ENCODE peak calls at places on chromosomes 6 and 20, in eight cellular contexts. Z is esophagus muscularis mucosa, V is body of pancreas, F is mesendoderm, N is H9, B is cardiac muscle cell, L is psoas muscle, E is A549. T is an unnamed sample.

GRCh38 chr6:131914967-131915751 is 36.0 kb downstream of the CCN2 start:
- DNase-seq in Z (no peak), V (peak; percentile 83), F (peak; percentile 84), N (peak; percentile 50), B (peak; percentile 79), L (no peak), E (peak; percentile 71), T (no peak)

GRCh38 chr6:3755637-3756515 is 4.4 kb upstream of the PXDC1 start:
- DNase-seq in Z (no peak), V (no peak), F (peak; percentile 78), N (peak; percentile 61), B (no peak), L (no peak), E (no peak), T (no peak)

GRCh38 chr20:610130-611046 is at the start of gene TCF15:
- DNase-seq in Z (no peak), V (peak; percentile 9), F (peak; percentile 78), N (peak; percentile 72), B (peak; percentile 86), L (peak; percentile 73), E (no peak), T (peak; percentile 64)

GRCh38 chr6:77456531-77457248 is 6.6 kb downstream of the HTR1B start:
- DNase-seq in Z (no peak), V (no peak), F (peak; percentile 91), N (peak; percentile 40), B (no peak), L (no peak), E (peak; percentile 77), T (no peak)

GRCh38 chr6:142885182-142885867 is 59.7 kb downstream of the HIVEP2 start:
- DNase-seq in Z (no peak), V (peak; percentile 50), F (peak; percentile 98), N (peak; percentile 67), B (peak; percentile 92), L (no peak), E (peak; percentile 95), T (no peak)

GRCh38 chr6:161212902-161213301 is 61.0 kb downstream of the AGPAT4 start:
- DNase-seq in Z (peak; percentile 47), V (peak; percentile 20), F (no peak), N (no peak), B (no peak), L (no peak), E (no peak), T (no peak)

GRCh38 chr6:80769101-80769500 is 662.6 kb downstream of the BCKDHB start:
- DNase-seq in Z (no peak), V (no peak), F (no peak), N (no peak), B (no peak), L (no peak), E (no peak), T (no peak)

GRCh38 chr6:104575536-104575935 is 284.2 kb downstream of the HACE1 start:
- DNase-seq in Z (no peak), V (no peak), F (peak; percentile 54), N (no peak), B (no peak), L (no peak), E (no peak), T (no peak)

GRCh38 chr20:48275325-48275724 is 490.0 kb upstream of the SULF2 start:
- DNase-seq in Z (no peak), V (no peak), F (no peak), N (no peak), B (no peak), L (no peak), E (no peak), T (no peak)

GRCh38 chr20:55561259-55561658 is 444.1 kb downstream of the CBLN4 start:
- DNase-seq in Z (no peak), V (no peak), F (no peak), N (no peak), B (no peak), L (no peak), E (no peak), T (no peak)

GRCh38 chr6:64050586-64050985 is 415.0 kb downstream of the PHF3 start:
- DNase-seq in Z (no peak), V (no peak), F (peak; percentile 13), N (no peak), B (no peak), L (no peak), E (no peak), T (no peak)

GRCh38 chr6:148716811-148717210 is 30.0 kb upstream of the UST start:
- DNase-seq in Z (no peak), V (no peak), F (no peak), N (no peak), B (no peak), L (no peak), E (no peak), T (no peak)

GRCh38 chr6:41122373-41122772 is 31.8 kb downstream of the TREML1 start:
- DNase-seq in Z (no peak), V (no peak), F (no peak), N (no peak), B (no peak), L (no peak), E (no peak), T (no peak)

GRCh38 chr20:4925842-4926530 is 75.3 kb downstream of the SLC23A2 start:
- DNase-seq in Z (no peak), V (peak; percentile 63), F (no peak), N (no peak), B (no peak), L (peak; percentile 70), E (peak; percentile 49), T (peak; percentile 93)

GRCh38 chr6:143279385-143279784 is 171.1 kb downstream of the ADAT2 start:
- DNase-seq in Z (no peak), V (peak; percentile 45), F (peak; percentile 69), N (peak; percentile 49), B (peak; percentile 23), L (no peak), E (peak; percentile 26), T (peak; percentile 15)

GRCh38 chr20:13771853-13772453 is 12.8 kb downstream of the ESF1 start:
- DNase-seq in Z (no peak), V (no peak), F (peak; percentile 8), N (no peak), B (peak; percentile 51), L (no peak), E (peak; percentile 25), T (no peak)

GRCh38 chr6:28137458-28138020 is 4.1 kb upstream of the ZKSCAN8 start:
- DNase-seq in Z (no peak), V (no peak), F (peak; percentile 25), N (no peak), B (no peak), L (no peak), E (no peak), T (no peak)

DNA sequence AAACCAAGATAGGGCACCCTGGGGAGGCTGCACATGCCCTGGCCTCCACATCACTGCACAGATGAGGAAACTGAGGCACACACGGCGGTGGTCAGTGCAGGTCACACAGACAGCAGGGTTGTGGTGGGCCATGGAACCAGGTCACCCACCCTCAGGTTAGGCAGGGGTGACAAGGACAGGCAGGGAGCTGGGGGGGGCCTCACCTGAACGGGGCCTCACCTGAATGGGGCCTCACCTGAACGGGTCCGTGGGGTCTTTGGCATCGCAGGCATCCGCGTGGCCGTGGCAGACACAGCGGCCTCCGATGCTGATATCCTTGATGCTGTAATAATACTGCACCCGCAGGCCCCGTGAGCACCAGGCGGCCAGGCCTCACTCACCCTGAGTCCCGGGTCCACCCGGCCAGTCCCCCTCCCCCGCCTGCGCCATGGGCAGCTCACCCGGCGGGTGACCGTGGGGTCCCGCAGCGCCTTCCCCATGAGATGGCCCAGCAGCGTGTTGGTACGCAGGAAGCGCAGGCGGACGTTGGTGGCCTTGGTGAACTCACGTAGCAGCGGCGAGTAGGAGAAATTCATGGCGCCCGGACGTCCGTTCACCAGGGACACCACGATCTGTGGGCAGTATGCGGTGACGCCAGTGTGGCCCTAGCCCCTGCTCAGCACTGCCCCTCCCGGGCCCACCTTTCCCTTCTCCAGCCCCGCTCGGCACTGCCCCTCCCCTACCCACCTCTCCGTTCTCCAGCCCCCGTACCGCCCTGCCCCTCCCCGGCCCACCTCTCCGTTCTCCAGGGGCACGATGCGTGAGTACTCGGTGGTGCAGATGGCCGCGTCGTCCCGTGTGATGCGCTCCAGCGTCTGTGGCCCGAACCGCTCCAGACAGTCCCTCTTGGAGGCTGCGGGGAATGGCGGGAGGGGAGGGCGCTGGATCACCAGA is 15.4 kb downstream of the LAMA5 start:
- DNase-seq in Z (no peak), V (no peak), F (no peak), N (no peak), B (no peak), L (no peak), E (no peak), T (peak; percentile 24)
- H3K4me1 ChIP-seq in Z (peaks cover 47% of the 10 kb centered on the region), V (peaks cover 24% of the 10 kb centered on the region), F (peaks cover 5% of the 10 kb centered on the region), N (no peaks in the 10 kb centered on the region), B (peaks cover 17% of the 10 kb centered on the region), L (peaks cover 49% of the 10 kb centered on the region), E (peaks cover 71% of the 10 kb centered on the region), T (peaks cover 7% of the 10 kb centered on the region)

GRCh38 chr6:1402369-1402768 is 13.0 kb downstream of the FOXF2 start:
- DNase-seq in Z (no peak), V (no peak), F (no peak), N (no peak), B (no peak), L (no peak), E (no peak), T (no peak)

GRCh38 chr6:1405221-1405620 is 15.8 kb downstream of the FOXF2 start:
- DNase-seq in Z (no peak), V (no peak), F (no peak), N (no peak), B (no peak), L (no peak), E (no peak), T (no peak)

GRCh38 chr6:1404713-1405098 is 15.3 kb downstream of the FOXF2 start:
- DNase-seq in Z (no peak), V (no peak), F (no peak), N (no peak), B (no peak), L (no peak), E (no peak), T (no peak)

GRCh38 chr6:1404066-1404712 is 14.8 kb downstream of the FOXF2 start:
- DNase-seq in Z (no peak), V (no peak), F (no peak), N (no peak), B (no peak), L (no peak), E (no peak), T (no peak)

GRCh38 chr6:1402868-1403267 is 13.5 kb downstream of the FOXF2 start:
- DNase-seq in Z (no peak), V (no peak), F (no peak), N (no peak), B (no peak), L (no peak), E (no peak), T (no peak)
- H3K27ac ChIP-seq in Z (no peak overlapping the region), V (no peak overlapping the region), F (no peak overlapping the region), N (no peak overlapping the region), B (no peak overlapping the region), L (no peak overlapping the region), E (no peak overlapping the region), T (no peak overlapping the region)

DNA sequence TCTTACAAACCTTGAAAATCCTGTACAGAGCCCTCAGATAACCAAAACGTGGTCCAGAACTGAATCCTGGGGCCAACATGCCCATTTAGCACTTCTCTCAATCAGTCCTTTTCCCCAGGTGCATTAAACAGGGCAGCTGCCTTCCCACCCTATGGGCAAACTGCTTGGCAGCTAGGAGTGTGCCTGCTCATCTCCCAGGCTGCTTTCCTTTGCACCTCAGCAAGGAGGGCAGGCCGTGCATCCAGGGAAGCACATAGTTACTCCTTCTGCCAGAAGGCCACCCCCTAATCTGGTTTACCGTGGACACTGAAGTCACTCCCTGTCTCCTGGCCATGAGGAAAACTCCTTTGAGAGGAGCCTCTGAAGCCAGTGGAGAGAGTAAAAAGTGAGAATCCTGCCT is 10.0 kb downstream of the PKIG start:
- DNase-seq in Z (no peak), V (no peak), F (no peak), N (no peak), B (no peak), L (no peak), E (no peak), T (no peak)
- H3K4me1 ChIP-seq in Z (peaks cover 83% of the 10 kb centered on the region), V (no peaks in the 10 kb centered on the region), F (no peaks in the 10 kb centered on the region), N (peaks cover 4% of the 10 kb centered on the region), B (peaks cover 2% of the 10 kb centered on the region), L (peaks cover 54% of the 10 kb centered on the region), E (peaks cover 32% of the 10 kb centered on the region), T (peaks cover 24% of the 10 kb centered on the region)

GRCh38 chr6:43186706-43187105 is 4.7 kb downstream of the CUL9 start:
- DNase-seq in Z (no peak), V (no peak), F (no peak), N (no peak), B (no peak), L (no peak), E (no peak), T (no peak)
- H3K27ac ChIP-seq in Z (no peak overlapping the region), V (no peak overlapping the region), F (no peak overlapping the region), N (no peak overlapping the region), B (no peak overlapping the region), L (no peak overlapping the region), E (no peak overlapping the region), T (no peak overlapping the region)

T was measured in right cardiac atrium.